ENCODE peak calls at places on chromosome 1, in ten cellular contexts. T is stimulated activated CD4-positive, alpha-beta T cell treated with anti-CD3 and anti-CD28 coated beads, Interleukin-12 subunit alpha, Interleukin-12 subunit beta, amount 100 ng/mL, for 4 hours; D is NCI-H524 treated with DMSO at 0.1 percent for 48 hours; N is OCI-LY7; S is smooth muscle cell of the brain vasculature; U is aorta; R is HEK293T; B is mesothelial cell of epicardium; P is stimulated activated CD8-positive, alpha-beta memory T cell treated with anti-CD3 and anti-CD28 coated beads, Interleukin-15, amount 100 ng/mL, for 24 hours; F is cerebellum. G is an unnamed sample.

GRCh38 chr1:176159993-176160392 is 47.1 kb downstream of the COP1 start:
- DNase-seq in T (no peak), D (no peak), N (no peak), S (no peak), U (no peak), R (no peak), B (no peak), P (no peak), F (no peak), G (no peak)

GRCh38 chr1:233518344-233518743 is 95.6 kb upstream of the KCNK1 start:
- DNase-seq in T (peak), D (no peak), N (peak), S (no peak), U (no peak), R (peak), B (no peak), P (no peak), F (no peak), G (peak)

GRCh38 chr1:119544165-119544762 is 37.3 kb downstream of the HSD3B1 start:
- DNase-seq in T (no peak), D (no peak), N (peak), S (no peak), U (no peak), R (peak), B (no peak), P (no peak), F (no peak), G (no peak)

GRCh38 chr1:247747616-247748015 is 325 bp downstream of the OR14A2 start:
- DNase-seq in T (no peak), D (no peak), N (no peak), S (no peak), U (no peak), R (no peak), B (no peak), P (no peak), F (no peak), G (peak)

GRCh38 chr1:171754381-171754705 is 12.5 kb upstream of the VAMP4 start:
- DNase-seq in T (no peak), D (no peak), N (no peak), S (no peak), U (no peak), R (no peak), B (no peak), P (no peak), F (no peak), G (peak)

GRCh38 chr1:57350619-57351018 is 73.2 kb downstream of the DAB1 start:
- DNase-seq in T (no peak), D (no peak), N (no peak), S (no peak), U (no peak), R (no peak), B (no peak), P (no peak), F (no peak), G (no peak)

GRCh38 chr1:114696810-114697209 is 1.5 kb upstream of the AMPD1 start:
- DNase-seq in T (no peak), D (no peak), N (no peak), S (no peak), U (no peak), R (no peak), B (no peak), P (no peak), F (no peak), G (no peak)

GRCh38 chr1:77948841-77949424 is 29.9 kb downstream of the FUBP1 start:
- DNase-seq in T (no peak), D (no peak), N (peak), S (no peak), U (no peak), R (peak), B (no peak), P (no peak), F (no peak), G (peak)

GRCh38 chr1:177898377-177898648 is 71.5 kb downstream of the SEC16B start:
- DNase-seq in T (no peak), D (no peak), N (no peak), S (no peak), U (no peak), R (no peak), B (no peak), P (no peak), F (no peak), G (no peak)

GRCh38 chr1:20472860-20473711 is 12.9 kb downstream of the CAMK2N1 start:
- DNase-seq in T (no peak), D (no peak), N (peak), S (no peak), U (no peak), R (no peak), B (peak), P (no peak), F (no peak), G (no peak)